ENCODE peak calls at places on chromosomes 5 and 9, in six cellular contexts. One of them, this sample, is unnamed.

GRCh38 chr9:93110400-93110855 is 14.4 kb downstream of the CARD19 start:
- DNase-seq in left ventricle myocardium inferior: no peak
- DNase-seq in MM.1S: no peak
- DNase-seq in tibial nerve: no peak
- DNase-seq in bronchial epithelial cell: no peak
- DNase-seq in GM23248: no peak
- DNase-seq in this sample: no peak

GRCh38 chr5:80656425-80656824 is 1.6 kb upstream of the DHFR start:
- DNase-seq in left ventricle myocardium inferior: no peak
- DNase-seq in MM.1S: no peak
- DNase-seq in tibial nerve: no peak
- DNase-seq in bronchial epithelial cell: no peak
- DNase-seq in GM23248: peak; percentile 8
- DNase-seq in this sample: peak; percentile 39

GRCh38 chr5:128645582-128645981 is 107.5 kb upstream of the FBN2 start:
- DNase-seq in left ventricle myocardium inferior: no peak
- DNase-seq in MM.1S: no peak
- DNase-seq in tibial nerve: no peak
- DNase-seq in bronchial epithelial cell: no peak
- DNase-seq in GM23248: peak; percentile 49
- DNase-seq in this sample: no peak

GRCh38 chr5:95130951-95131350 is 153.9 kb downstream of the MCTP1 start:
- DNase-seq in left ventricle myocardium inferior: no peak
- DNase-seq in MM.1S: no peak
- DNase-seq in tibial nerve: no peak
- DNase-seq in bronchial epithelial cell: peak; percentile 2
- DNase-seq in GM23248: peak; percentile 1
- DNase-seq in this sample: peak; percentile 7

GRCh38 chr5:150419630-150420270 is 7.0 kb upstream of the CD74 start:
- DNase-seq in left ventricle myocardium inferior: no peak
- DNase-seq in MM.1S: no peak
- DNase-seq in tibial nerve: no peak
- DNase-seq in bronchial epithelial cell: no peak
- DNase-seq in GM23248: no peak
- DNase-seq in this sample: peak; percentile 43

GRCh38 chr9:107948601-107949000 is 459.0 kb upstream of the KLF4 start:
- DNase-seq in left ventricle myocardium inferior: no peak
- DNase-seq in MM.1S: no peak
- DNase-seq in tibial nerve: no peak
- DNase-seq in bronchial epithelial cell: no peak
- DNase-seq in GM23248: peak; percentile 57
- DNase-seq in this sample: no peak

GRCh38 chr5:157204765-157205164 is 24.1 kb downstream of the ITK start:
- DNase-seq in left ventricle myocardium inferior: no peak
- DNase-seq in MM.1S: no peak
- DNase-seq in tibial nerve: no peak
- DNase-seq in bronchial epithelial cell: no peak
- DNase-seq in GM23248: no peak
- DNase-seq in this sample: no peak

GRCh38 chr9:71662086-71662485 is 106.2 kb downstream of the CEMIP2 start:
- DNase-seq in left ventricle myocardium inferior: no peak
- DNase-seq in MM.1S: no peak
- DNase-seq in tibial nerve: no peak
- DNase-seq in bronchial epithelial cell: no peak
- DNase-seq in GM23248: no peak
- DNase-seq in this sample: no peak

GRCh38 chr9:133714606-133715294 is 23.4 kb downstream of the SARDH start:
- DNase-seq in left ventricle myocardium inferior: peak; percentile 78
- DNase-seq in MM.1S: no peak
- DNase-seq in tibial nerve: peak; percentile 17
- DNase-seq in bronchial epithelial cell: no peak
- DNase-seq in GM23248: no peak
- DNase-seq in this sample: peak; percentile 99

GRCh38 chr5:9196403-9197224 is 349.3 kb downstream of the SEMA5A start:
- DNase-seq in left ventricle myocardium inferior: no peak
- DNase-seq in MM.1S: no peak
- DNase-seq in tibial nerve: no peak
- DNase-seq in bronchial epithelial cell: peak; percentile 90
- DNase-seq in GM23248: peak; percentile 78
- DNase-seq in this sample: no peak

GRCh38 chr5:41414598-41414997 is 95.8 kb downstream of the PLCXD3 start:
- DNase-seq in left ventricle myocardium inferior: no peak
- DNase-seq in MM.1S: no peak
- DNase-seq in tibial nerve: peak; percentile 30
- DNase-seq in bronchial epithelial cell: peak; percentile 82
- DNase-seq in GM23248: peak; percentile 93
- DNase-seq in this sample: no peak

GRCh38 chr5:157547909-157548512 is 27.6 kb downstream of the ADAM19 start:
- DNase-seq in left ventricle myocardium inferior: no peak
- DNase-seq in MM.1S: no peak
- DNase-seq in tibial nerve: no peak
- DNase-seq in bronchial epithelial cell: no peak
- DNase-seq in GM23248: no peak
- DNase-seq in this sample: no peak

GRCh38 chr9:106796771-106797170 is 66.2 kb upstream of the ZNF462 start:
- DNase-seq in left ventricle myocardium inferior: no peak
- DNase-seq in MM.1S: no peak
- DNase-seq in tibial nerve: no peak
- DNase-seq in bronchial epithelial cell: no peak
- DNase-seq in GM23248: peak; percentile 4
- DNase-seq in this sample: no peak

GRCh38 chr9:100406962-100407361 is 20.0 kb upstream of the MSANTD3 start:
- DNase-seq in left ventricle myocardium inferior: no peak
- DNase-seq in MM.1S: no peak
- DNase-seq in tibial nerve: no peak
- DNase-seq in bronchial epithelial cell: no peak
- DNase-seq in GM23248: no peak
- DNase-seq in this sample: no peak

GRCh38 chr9:128118472-128118857 is 9.1 kb downstream of the PTGES2 start:
- DNase-seq in left ventricle myocardium inferior: no peak
- DNase-seq in MM.1S: no peak
- DNase-seq in tibial nerve: no peak
- DNase-seq in bronchial epithelial cell: no peak
- DNase-seq in GM23248: no peak
- DNase-seq in this sample: no peak

GRCh38 chr5:160021818-160022446 is 13.0 kb downstream of the TTC1 start:
- DNase-seq in left ventricle myocardium inferior: no peak
- DNase-seq in MM.1S: peak; percentile 73
- DNase-seq in tibial nerve: peak; percentile 71
- DNase-seq in bronchial epithelial cell: peak; percentile 59
- DNase-seq in GM23248: peak; percentile 72
- DNase-seq in this sample: peak; percentile 81

GRCh38 chr5:17398439-17398838 is 99.6 kb upstream of the TAF11L2 start:
- DNase-seq in left ventricle myocardium inferior: no peak
- DNase-seq in MM.1S: no peak
- DNase-seq in tibial nerve: no peak
- DNase-seq in bronchial epithelial cell: peak; percentile 95
- DNase-seq in GM23248: peak; percentile 90
- DNase-seq in this sample: peak; percentile 35

GRCh38 chr5:530001-530400 is 5.8 kb upstream of the SLC9A3 start:
- DNase-seq in left ventricle myocardium inferior: no peak
- DNase-seq in MM.1S: peak; percentile 5
- DNase-seq in tibial nerve: no peak
- DNase-seq in bronchial epithelial cell: no peak
- DNase-seq in GM23248: no peak
- DNase-seq in this sample: no peak

GRCh38 chr5:53191766-53192165 is 82.2 kb upstream of the MOCS2 start:
- DNase-seq in left ventricle myocardium inferior: no peak
- DNase-seq in MM.1S: no peak
- DNase-seq in tibial nerve: no peak
- DNase-seq in bronchial epithelial cell: no peak
- DNase-seq in GM23248: no peak
- DNase-seq in this sample: no peak

GRCh38 chr9:131739988-131740648 is at the start of gene RAPGEF1:
- DNase-seq in left ventricle myocardium inferior: peak; percentile 76
- DNase-seq in MM.1S: peak; percentile 77
- DNase-seq in tibial nerve: peak; percentile 46
- DNase-seq in bronchial epithelial cell: no peak
- DNase-seq in GM23248: peak; percentile 76
- DNase-seq in this sample: peak; percentile 73

GRCh38 chr9:128771094-128771721 is 519 bp downstream of the ZER1 start:
- DNase-seq in left ventricle myocardium inferior: no peak
- DNase-seq in MM.1S: peak; percentile 45
- DNase-seq in tibial nerve: no peak
- DNase-seq in bronchial epithelial cell: peak; percentile 33
- DNase-seq in GM23248: peak; percentile 64
- DNase-seq in this sample: no peak

GRCh38 chr9:128249914-128250838 is 25.6 kb downstream of the GOLGA2 start:
- DNase-seq in left ventricle myocardium inferior: peak; percentile 75
- DNase-seq in MM.1S: peak; percentile 93
- DNase-seq in tibial nerve: peak; percentile 84
- DNase-seq in bronchial epithelial cell: peak; percentile 71
- DNase-seq in GM23248: peak; percentile 77
- DNase-seq in this sample: peak; percentile 48

GRCh38 chr5:15020731-15021130 is 149.2 kb upstream of the ANKH start:
- DNase-seq in left ventricle myocardium inferior: no peak
- DNase-seq in MM.1S: no peak
- DNase-seq in tibial nerve: no peak
- DNase-seq in bronchial epithelial cell: no peak
- DNase-seq in GM23248: no peak
- DNase-seq in this sample: no peak

GRCh38 chr5:10393491-10393890 is 40.0 kb downstream of the MARCHF6 start:
- DNase-seq in left ventricle myocardium inferior: no peak
- DNase-seq in MM.1S: no peak
- DNase-seq in tibial nerve: no peak
- DNase-seq in bronchial epithelial cell: no peak
- DNase-seq in GM23248: peak; percentile 77
- DNase-seq in this sample: no peak

GRCh38 chr9:87518702-87519335 is 21.2 kb downstream of the DAPK1 start:
- DNase-seq in left ventricle myocardium inferior: peak; percentile 60
- DNase-seq in MM.1S: no peak
- DNase-seq in tibial nerve: peak; percentile 62
- DNase-seq in bronchial epithelial cell: peak; percentile 9
- DNase-seq in GM23248: peak; percentile 17
- DNase-seq in this sample: no peak

GRCh38 chr5:82169892-82170291 is 108.3 kb downstream of the RPS23 start:
- DNase-seq in left ventricle myocardium inferior: no peak
- DNase-seq in MM.1S: no peak
- DNase-seq in tibial nerve: no peak
- DNase-seq in bronchial epithelial cell: no peak
- DNase-seq in GM23248: no peak
- DNase-seq in this sample: no peak

GRCh38 chr5:82165740-82166530 is 112.2 kb downstream of the RPS23 start:
- DNase-seq in left ventricle myocardium inferior: peak; percentile 59
- DNase-seq in MM.1S: peak; percentile 79
- DNase-seq in tibial nerve: peak; percentile 69
- DNase-seq in bronchial epithelial cell: peak; percentile 98
- DNase-seq in GM23248: peak; percentile 97
- DNase-seq in this sample: peak; percentile 86

GRCh38 chr5:82167372-82167771 is 110.8 kb downstream of the RPS23 start:
- DNase-seq in left ventricle myocardium inferior: no peak
- DNase-seq in MM.1S: no peak
- DNase-seq in tibial nerve: no peak
- DNase-seq in bronchial epithelial cell: no peak
- DNase-seq in GM23248: no peak
- DNase-seq in this sample: no peak

GRCh38 chr5:82164957-82165698 is 113.0 kb downstream of the RPS23 start:
- DNase-seq in left ventricle myocardium inferior: peak; percentile 15
- DNase-seq in MM.1S: no peak
- DNase-seq in tibial nerve: no peak
- DNase-seq in bronchial epithelial cell: peak; percentile 82
- DNase-seq in GM23248: peak; percentile 34
- DNase-seq in this sample: peak; percentile 43

GRCh38 chr5:82168294-82168693 is 109.9 kb downstream of the RPS23 start:
- DNase-seq in left ventricle myocardium inferior: no peak
- DNase-seq in MM.1S: no peak
- DNase-seq in tibial nerve: no peak
- DNase-seq in bronchial epithelial cell: no peak
- DNase-seq in GM23248: peak; percentile 30
- DNase-seq in this sample: no peak
- H3K4me3 ChIP-seq in left ventricle myocardium inferior: no peak overlapping the region
- H3K4me3 ChIP-seq in MM.1S: no peak overlapping the region
- H3K4me3 ChIP-seq in tibial nerve: no peak overlapping the region
- H3K4me3 ChIP-seq in bronchial epithelial cell: no peak overlapping the region
- H3K4me3 ChIP-seq in GM23248: no peak overlapping the region
- H3K4me3 ChIP-seq in this sample: no peak overlapping the region

GRCh38 chr5:73808916-73809315 is 182.9 kb downstream of the ARHGEF28 start:
- DNase-seq in left ventricle myocardium inferior: no peak
- DNase-seq in MM.1S: no peak
- DNase-seq in tibial nerve: no peak
- DNase-seq in bronchial epithelial cell: no peak
- DNase-seq in GM23248: no peak
- DNase-seq in this sample: no peak
- H3K4me3 ChIP-seq in left ventricle myocardium inferior: no peak overlapping the region
- H3K4me3 ChIP-seq in MM.1S: no peak overlapping the region
- H3K4me3 ChIP-seq in tibial nerve: no peak overlapping the region
- H3K4me3 ChIP-seq in bronchial epithelial cell: no peak overlapping the region
- H3K4me3 ChIP-seq in GM23248: no peak overlapping the region
- H3K4me3 ChIP-seq in this sample: no peak overlapping the region

GRCh38 chr5:172716796-172717313 is 54.1 kb downstream of the DUSP1 start:
- DNase-seq in left ventricle myocardium inferior: peak; percentile 87
- DNase-seq in MM.1S: peak; percentile 71
- DNase-seq in tibial nerve: peak; percentile 84
- DNase-seq in bronchial epithelial cell: peak; percentile 65
- DNase-seq in GM23248: peak; percentile 89
- DNase-seq in this sample: peak; percentile 77
- H3K4me3 ChIP-seq in left ventricle myocardium inferior: peak overlapping the region; percentile 36
- H3K4me3 ChIP-seq in MM.1S: no peak overlapping the region
- H3K4me3 ChIP-seq in tibial nerve: no peak overlapping the region
- H3K4me3 ChIP-seq in bronchial epithelial cell: no peak overlapping the region
- H3K4me3 ChIP-seq in GM23248: peak overlapping the region; percentile 29
- H3K4me3 ChIP-seq in this sample: no peak overlapping the region

DNA sequence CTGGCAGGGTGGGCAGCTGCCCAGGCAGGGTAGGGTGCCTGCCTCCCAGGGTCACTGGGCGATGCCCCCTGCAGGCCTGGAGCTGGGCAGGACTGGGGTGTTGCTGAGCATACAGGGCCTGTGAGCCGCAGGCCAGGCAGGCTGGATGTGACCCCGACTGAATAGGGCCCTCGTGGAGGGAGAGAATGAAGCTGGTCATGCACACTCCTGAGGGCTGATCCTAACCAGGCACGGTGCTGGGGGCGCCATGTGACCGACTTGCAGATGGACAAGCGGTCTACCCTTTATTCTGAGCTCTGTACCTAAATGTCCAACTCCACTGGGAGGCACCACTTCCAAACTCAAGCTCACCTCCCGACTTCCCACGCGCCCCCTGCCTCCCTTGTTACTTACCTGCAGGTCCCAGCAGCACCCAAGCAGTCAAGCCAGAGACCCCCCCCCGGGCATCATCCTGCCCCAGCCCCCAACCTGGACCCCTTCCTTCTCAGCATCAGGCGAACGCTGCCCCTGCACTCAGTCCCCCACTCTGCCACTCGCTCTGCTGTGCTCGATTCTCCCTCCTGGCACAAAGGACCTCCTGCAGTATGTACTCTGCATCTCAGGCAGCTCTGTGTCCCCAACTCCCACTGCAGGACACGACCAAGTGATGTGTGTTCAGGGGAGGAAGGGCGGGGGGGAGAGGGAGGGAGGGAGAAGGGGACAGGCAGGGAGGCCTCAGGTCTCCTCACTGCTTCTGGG is 76.8 kb upstream of the PHYKPL start:
- DNase-seq in left ventricle myocardium inferior: no peak
- DNase-seq in MM.1S: no peak
- DNase-seq in tibial nerve: no peak
- DNase-seq in bronchial epithelial cell: no peak
- DNase-seq in GM23248: no peak
- DNase-seq in this sample: no peak
- H3K4me3 ChIP-seq in left ventricle myocardium inferior: no peak overlapping the region
- H3K4me3 ChIP-seq in MM.1S: no peak overlapping the region
- H3K4me3 ChIP-seq in tibial nerve: no peak overlapping the region
- H3K4me3 ChIP-seq in bronchial epithelial cell: no peak overlapping the region
- H3K4me3 ChIP-seq in GM23248: no peak overlapping the region
- H3K4me3 ChIP-seq in this sample: no peak overlapping the region

This sample was measured in SJCRH30.